ENCODE peak calls at places on chromosomes 11 and 22, in seven cellular contexts. P is B cell, S is heart right ventricle, V is ovary, Y is colonic mucosa, N is cardiac muscle cell, H is progenitor cell of endocrine pancreas. F is an unnamed sample.
A peak's percentile ranks its signal among the peaks of the same experiment; 100 is the strongest.

GRCh38 chr22:19004471-19004870 is 68.4 kb upstream of the PRODH start:
- DNase-seq in P (no peak), S (no peak), V (no peak), Y (no peak), N (no peak), H (no peak), F (no peak)

GRCh38 chr11:96149743-96150555 is 193.0 kb downstream of the MAML2 start:
- DNase-seq in P (no peak), S (no peak), V (no peak), Y (no peak), N (peak; percentile 62), H (no peak), F (no peak)

GRCh38 chr11:73359341-73359740 is 16.9 kb upstream of the RELT start:
- DNase-seq in P (no peak), S (peak; percentile 76), V (no peak), Y (no peak), N (peak; percentile 42), H (no peak), F (no peak)

GRCh38 chr11:78131956-78132355 is 7.5 kb downstream of the ALG8 start:
- DNase-seq in P (no peak), S (no peak), V (no peak), Y (no peak), N (no peak), H (no peak), F (no peak)

GRCh38 chr22:20919718-20920117 is 2.5 kb downstream of the CRKL start:
- DNase-seq in P (no peak), S (no peak), V (no peak), Y (no peak), N (no peak), H (no peak), F (no peak)

GRCh38 chr11:114307524-114308203 is 11.5 kb downstream of the NNMT start:
- DNase-seq in P (no peak), S (peak; percentile 71), V (peak; percentile 48), Y (peak; percentile 41), N (peak; percentile 98), H (no peak), F (no peak)

GRCh38 chr11:2313051-2313951 is 11.5 kb downstream of the TSPAN32 start:
- DNase-seq in P (no peak), S (peak; percentile 35), V (peak; percentile 21), Y (no peak), N (no peak), H (no peak), F (no peak)

GRCh38 chr11:104583857-104584256 is 314.4 kb downstream of the CASP12 start:
- DNase-seq in P (no peak), S (no peak), V (no peak), Y (no peak), N (no peak), H (no peak), F (no peak)

GRCh38 chr22:47188337-47189055 is 426.0 kb downstream of the TBC1D22A start:
- DNase-seq in P (no peak), S (no peak), V (peak; percentile 8), Y (no peak), N (no peak), H (no peak), F (peak; percentile 43)

GRCh38 chr22:37024339-37025157 is 5.0 kb downstream of the MPST start:
- DNase-seq in P (no peak), S (no peak), V (no peak), Y (peak; percentile 34), N (no peak), H (no peak), F (no peak)

GRCh38 chr11:120958185-120958584 is 65.7 kb upstream of the TBCEL start:
- DNase-seq in P (no peak), S (no peak), V (no peak), Y (no peak), N (no peak), H (no peak), F (no peak)

GRCh38 chr11:78784321-78785061 is 209.8 kb upstream of the NARS2 start:
- DNase-seq in P (no peak), S (no peak), V (no peak), Y (no peak), N (peak; percentile 44), H (no peak), F (no peak)

GRCh38 chr11:123135863-123136446 is 59.1 kb downstream of the CLMP start:
- DNase-seq in P (no peak), S (peak; percentile 18), V (no peak), Y (no peak), N (peak; percentile 44), H (no peak), F (no peak)

GRCh38 chr22:29216873-29217666 is 11.4 kb downstream of the EMID1 start:
- DNase-seq in P (no peak), S (no peak), V (no peak), Y (no peak), N (peak; percentile 74), H (no peak), F (no peak)

GRCh38 chr11:1202776-1203504 is 19.9 kb upstream of the MUC5B start:
- DNase-seq in P (peak; percentile 84), S (peak; percentile 23), V (peak; percentile 53), Y (peak; percentile 72), N (peak; percentile 51), H (peak; percentile 71), F (peak; percentile 83)

GRCh38 chr11:96267490-96268010 is 75.4 kb downstream of the MAML2 start:
- DNase-seq in P (peak; percentile 62), S (no peak), V (no peak), Y (no peak), N (no peak), H (no peak), F (no peak)

GRCh38 chr11:67648140-67648795 is 2.3 kb downstream of the ACY3 start:
- DNase-seq in P (peak; percentile 84), S (no peak), V (no peak), Y (no peak), N (no peak), H (no peak), F (peak; percentile 66)

GRCh38 chr11:69080361-69080973 is 31.7 kb downstream of the TPCN2 start:
- DNase-seq in P (no peak), S (no peak), V (no peak), Y (no peak), N (peak; percentile 16), H (no peak), F (no peak)

GRCh38 chr11:96567193-96567592 is 177.4 kb downstream of the JRKL start:
- DNase-seq in P (no peak), S (no peak), V (no peak), Y (no peak), N (peak; percentile 42), H (no peak), F (no peak)

GRCh38 chr22:39664485-39665200 is 94.1 kb downstream of the CACNA1I start:
- DNase-seq in P (peak; percentile 48), S (no peak), V (no peak), Y (peak; percentile 60), N (no peak), H (peak; percentile 63), F (no peak)

GRCh38 chr11:2924381-2924780 is 4.8 kb downstream of the PHLDA2 start:
- DNase-seq in P (no peak), S (no peak), V (no peak), Y (peak; percentile 87), N (no peak), H (no peak), F (no peak)

GRCh38 chr11:64235427-64236161 is 1.2 kb downstream of the VEGFB start:
- DNase-seq in P (no peak), S (no peak), V (peak; percentile 33), Y (no peak), N (no peak), H (no peak), F (no peak)

GRCh38 chr11:127003260-127003981 is 2.9 kb upstream of the KIRREL3 start:
- DNase-seq in P (no peak), S (no peak), V (no peak), Y (peak; percentile 29), N (no peak), H (peak; percentile 37), F (no peak)

GRCh38 chr11:11500744-11501487 is 120.9 kb downstream of the GALNT18 start:
- DNase-seq in P (no peak), S (no peak), V (no peak), Y (no peak), N (no peak), H (no peak), F (no peak)
- TF ChIP-seq CTCF in P (no peak), S (no peak), V (no peak), Y (no peak), N (no peak), H (no peak), F (no peak)

GRCh38 chr11:72348250-72348649 is 86.1 kb downstream of the CLPB start:
- DNase-seq in P (no peak), S (no peak), V (no peak), Y (no peak), N (no peak), H (no peak), F (no peak)
- TF ChIP-seq CTCF in P (no peak), S (no peak), V (no peak), Y (no peak), N (no peak), H (peak; percentile 14), F (no peak)

DNA sequence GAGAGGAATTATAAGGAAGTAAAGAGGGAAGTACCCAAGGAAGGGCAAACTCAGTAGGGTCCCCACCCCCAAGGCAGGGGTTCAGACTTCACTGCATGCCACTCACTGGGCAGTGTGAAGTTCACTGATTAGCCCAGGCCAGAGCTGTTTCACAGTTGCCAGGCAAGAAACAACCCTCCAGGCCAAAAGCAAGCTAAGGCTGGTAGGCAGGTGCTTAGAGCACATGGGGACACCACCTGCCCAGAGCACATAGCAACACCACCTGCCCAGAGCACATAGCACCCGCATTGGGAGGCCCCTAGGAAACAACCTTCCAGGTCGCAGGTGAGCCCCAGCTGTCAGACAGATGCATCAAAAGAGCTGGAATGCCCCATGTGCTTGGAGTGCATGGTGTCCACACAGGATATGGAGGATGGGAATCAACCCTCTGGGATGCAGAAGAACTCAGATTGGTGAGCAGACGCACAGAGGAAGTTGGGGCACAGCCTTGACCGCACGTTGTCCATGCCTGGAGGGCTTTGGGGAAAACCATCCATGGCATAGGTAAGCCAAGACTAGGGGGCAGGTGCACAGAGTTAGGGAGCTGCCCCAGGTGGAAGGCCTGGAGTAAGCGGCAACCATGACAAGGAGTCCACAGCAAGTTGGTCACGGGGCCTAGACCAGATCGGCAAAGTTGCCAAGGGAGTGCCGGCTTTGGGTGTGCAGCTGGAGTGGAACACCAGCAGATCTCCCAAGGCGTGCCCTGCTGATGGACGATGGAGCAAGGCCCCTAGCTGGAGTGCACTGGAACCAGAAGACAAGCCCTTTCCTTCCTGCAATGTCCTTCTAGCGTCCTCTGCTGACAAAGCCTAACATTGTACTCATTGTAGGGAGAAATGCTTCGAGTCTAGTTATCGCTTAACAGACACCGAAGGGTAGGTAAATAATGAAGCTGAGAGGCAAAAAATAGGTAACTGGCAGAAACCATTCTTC is 7.8 kb upstream of the TMEM216 start:
- DNase-seq in P (no peak), S (no peak), V (no peak), Y (no peak), N (peak; percentile 68), H (no peak), F (no peak)
- TF ChIP-seq CTCF in P (no peak), S (no peak), V (no peak), Y (no peak), N (peak; percentile 50), H (no peak), F (no peak)

DNA sequence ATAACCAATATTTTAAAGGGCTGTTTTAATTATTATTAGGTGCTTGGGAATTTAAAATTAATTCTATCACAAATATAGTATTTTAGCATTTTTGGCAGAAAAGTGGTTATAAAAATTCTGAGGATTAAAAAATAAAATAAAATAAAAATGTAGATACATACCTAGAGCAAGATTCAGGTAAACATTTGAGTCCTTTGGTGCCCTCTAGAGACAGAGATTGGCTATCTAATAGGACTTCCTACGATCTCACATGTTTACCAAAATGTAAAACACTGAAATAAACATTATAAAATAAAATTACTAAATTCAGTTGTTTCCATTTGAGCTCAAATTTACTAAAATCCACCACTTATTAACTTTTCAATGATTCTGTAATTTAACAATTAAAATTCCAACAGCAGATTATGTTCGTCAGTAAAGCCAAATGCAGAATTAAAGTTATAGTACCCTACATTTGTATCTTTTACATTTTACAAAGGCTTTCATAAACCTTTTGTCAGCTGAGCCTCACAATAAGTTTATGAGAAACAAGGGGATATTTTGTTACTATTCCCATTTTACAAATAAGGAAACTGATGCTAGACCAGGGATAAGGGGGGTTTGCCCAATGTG is 27.7 kb downstream of the SLC36A4 start:
- DNase-seq in P (no peak), S (no peak), V (no peak), Y (no peak), N (peak; percentile 43), H (no peak), F (no peak)
- TF ChIP-seq CTCF in P (peak; percentile 28), S (peak; percentile 17), V (no peak), Y (peak; percentile 42), N (peak; percentile 50), H (peak; percentile 65), F (peak; percentile 75)

F was measured in type B pancreatic cell.